ENCODE peak calls at places on chromosomes 1 and 21, in four cellular contexts. L, P, G and N are unnamed samples.

GRCh38 chr1:57307382-57307781 is 116.5 kb downstream of the DAB1 start:
- DNase-seq in L (peak; percentile 3), P (peak; percentile 71), G (no peak), N (no peak)

GRCh38 chr1:170663441-170664282 is at the start of gene PRRX1:
- DNase-seq in L (no peak), P (no peak), G (no peak), N (no peak)

GRCh38 chr1:61081637-61082335 is 575 bp upstream of the NFIA start:
- DNase-seq in L (no peak), P (no peak), G (peak; percentile 83), N (peak; percentile 66)

GRCh38 chr1:155940531-155940992 is 876 bp upstream of the RXFP4 start:
- DNase-seq in L (no peak), P (no peak), G (peak; percentile 86), N (peak; percentile 69)

GRCh38 chr1:183911285-183911684 is 106.4 kb downstream of the RGL1 start:
- DNase-seq in L (peak; percentile 71), P (no peak), G (no peak), N (no peak)

GRCh38 chr1:9093581-9093980 is 24.1 kb upstream of the SLC2A5 start:
- DNase-seq in L (no peak), P (no peak), G (no peak), N (no peak)

GRCh38 chr1:153422450-153423068 is 6.2 kb downstream of the S100A7A start:
- DNase-seq in L (no peak), P (peak; percentile 65), G (peak; percentile 34), N (peak; percentile 45)

GRCh38 chr1:163130250-163130856 is 61.2 kb downstream of the RGS4 start:
- DNase-seq in L (no peak), P (no peak), G (no peak), N (no peak)

GRCh38 chr1:171913385-171913784 is 72.1 kb downstream of the DNM3 start:
- DNase-seq in L (no peak), P (no peak), G (peak; percentile 5), N (peak; percentile 87)

GRCh38 chr1:20981903-20982695 is 194.6 kb downstream of the EIF4G3 start:
- DNase-seq in L (no peak), P (no peak), G (peak; percentile 28), N (peak; percentile 14)

GRCh38 chr1:160942926-160943325 is 11.7 kb downstream of the ITLN2 start:
- DNase-seq in L (no peak), P (no peak), G (peak; percentile 14), N (peak; percentile 51)

GRCh38 chr1:30648408-30649000 is 74.9 kb downstream of the MATN1 start:
- DNase-seq in L (no peak), P (no peak), G (no peak), N (no peak)

GRCh38 chr1:223870617-223871574 is 25.1 kb upstream of the TP53BP2 start:
- DNase-seq in L (no peak), P (no peak), G (no peak), N (no peak)

GRCh38 chr1:147243228-147243685 is 773 bp downstream of the CHD1L start:
- DNase-seq in L (no peak), P (no peak), G (peak; percentile 24), N (no peak)

GRCh38 chr1:2411801-2412394 is 466 bp downstream of the PEX10 start:
- DNase-seq in L (no peak), P (peak; percentile 91), G (no peak), N (peak; percentile 29)

GRCh38 chr1:233240839-233241682 is 54.5 kb downstream of the PCNX2 start:
- DNase-seq in L (no peak), P (peak; percentile 40), G (peak; percentile 8), N (peak; percentile 64)

GRCh38 chr1:220487297-220487820 is 40.6 kb upstream of the MARK1 start:
- DNase-seq in L (no peak), P (no peak), G (no peak), N (peak; percentile 15)

DNA sequence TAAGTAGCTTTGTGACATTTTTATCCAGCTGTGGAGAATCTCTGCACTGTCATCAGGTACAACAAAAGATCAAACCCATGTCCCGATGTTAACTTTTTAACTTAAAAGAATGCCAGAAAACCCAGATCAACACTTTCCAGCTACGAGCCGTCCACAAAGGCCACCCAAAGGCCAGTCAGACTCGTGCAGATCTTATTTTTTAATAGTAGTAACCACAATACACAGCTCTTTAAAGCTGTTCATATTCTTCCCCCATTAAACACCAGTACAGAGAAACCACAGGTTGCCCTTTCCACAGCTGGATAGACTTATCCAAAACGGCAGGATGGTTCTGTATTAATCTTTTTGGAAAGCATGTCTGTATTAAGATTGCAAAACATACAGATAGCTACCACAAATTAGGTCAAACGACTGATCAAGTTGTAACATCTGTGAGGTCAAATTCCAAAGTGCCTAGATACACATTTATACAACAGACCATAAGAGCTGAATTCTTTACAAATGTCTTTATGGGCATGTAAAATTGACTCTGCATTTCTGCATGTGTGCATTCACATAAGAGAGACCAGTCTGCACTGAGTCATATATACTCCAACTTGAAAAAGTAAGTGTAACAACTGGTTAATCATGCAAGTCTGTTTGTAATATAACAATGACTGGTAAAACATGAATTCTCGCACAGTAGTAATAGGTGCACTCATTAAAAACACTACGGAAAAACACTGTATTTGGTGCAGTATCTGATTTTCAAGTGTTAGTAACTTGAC is 5.1 kb downstream of the IRF2BP2 start:
- DNase-seq in L (no peak), P (peak; percentile 46), G (no peak), N (no peak)
- TF ChIP-seq POLR2AphosphoS2 in L (peak; percentile 24), P (no peak), G (no peak), N (no peak)

GRCh38 chr1:90211101-90211500 is 216.2 kb downstream of the ZNF326 start:
- DNase-seq in L (no peak), P (no peak), G (no peak), N (no peak)
- TF ChIP-seq POLR2AphosphoS2 in L (no peak), P (no peak), G (no peak), N (no peak)

DNA sequence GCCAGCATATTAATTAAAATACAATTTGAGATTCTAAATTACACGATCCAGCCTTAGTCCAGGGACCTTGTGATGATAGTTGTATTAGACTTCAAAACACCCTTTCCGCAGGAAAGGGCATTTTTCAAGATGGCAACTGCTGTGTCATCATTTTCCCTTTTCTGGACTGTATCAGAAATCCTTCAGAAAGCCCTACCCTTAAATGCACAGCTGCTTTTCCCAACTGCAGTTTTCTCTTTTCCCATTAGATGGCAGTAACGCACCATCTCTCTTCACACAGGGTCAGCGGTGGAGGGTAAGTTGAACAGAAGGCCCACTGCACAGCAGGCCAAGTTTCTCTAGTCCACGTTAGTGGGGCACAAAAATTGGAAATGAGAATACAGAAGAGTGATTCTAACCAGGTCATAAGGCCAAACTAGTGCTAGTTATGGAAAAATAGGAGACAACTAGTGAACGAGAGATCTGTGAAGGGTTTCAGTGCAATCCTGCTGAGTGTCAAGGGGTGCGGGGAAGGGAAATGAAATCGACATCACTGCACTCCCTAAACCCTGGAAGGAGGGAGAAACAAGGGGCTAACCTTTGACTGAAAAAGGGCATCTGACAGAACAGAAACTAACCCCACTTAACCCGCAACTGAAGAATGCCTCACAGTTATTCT is 22.1 kb upstream of the TDRD10 start:
- DNase-seq in L (peak; percentile 45), P (peak; percentile 82), G (peak; percentile 74), N (peak; percentile 93)
- TF ChIP-seq POLR2AphosphoS2 in L (no peak), P (no peak), G (no peak), N (no peak)

GRCh38 chr1:201739492-201740085 is 89.4 kb upstream of the IPO9 start:
- DNase-seq in L (no peak), P (no peak), G (no peak), N (no peak)
- TF ChIP-seq POLR2AphosphoS2 in L (no peak), P (no peak), G (no peak), N (no peak)

GRCh38 chr21:17469727-17470126 is 43.1 kb upstream of the CXADR start:
- DNase-seq in L (no peak), P (no peak), G (no peak), N (no peak)

GRCh38 chr21:17466166-17466565 is 46.7 kb upstream of the CXADR start:
- DNase-seq in L (no peak), P (no peak), G (peak; percentile 51), N (no peak)

GRCh38 chr21:17468698-17469097 is 44.1 kb upstream of the CXADR start:
- DNase-seq in L (no peak), P (no peak), G (no peak), N (no peak)

GRCh38 chr21:17467392-17467791 is 45.5 kb upstream of the CXADR start:
- DNase-seq in L (no peak), P (no peak), G (peak; percentile 27), N (peak; percentile 19)

DNA sequence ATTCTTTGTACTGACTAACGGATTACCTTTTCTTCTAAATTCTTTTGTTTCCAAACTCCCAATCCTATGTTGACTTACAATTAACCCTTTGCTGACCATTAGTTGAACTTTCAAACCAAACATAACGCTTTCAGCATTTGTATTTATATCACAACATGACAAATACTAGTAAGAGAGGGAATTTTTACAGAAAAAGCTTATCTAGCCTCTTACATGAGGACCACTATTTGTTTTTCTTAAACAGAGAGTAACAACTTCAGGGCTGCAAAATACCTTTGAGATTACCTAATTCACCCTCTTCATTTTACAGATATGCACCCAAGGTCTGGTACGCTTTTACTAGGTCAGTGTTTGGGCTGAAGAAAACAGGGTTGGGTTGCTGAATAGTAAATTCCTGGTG is 45.0 kb upstream of the CXADR start:
- DNase-seq in L (no peak), P (no peak), G (peak; percentile 66), N (no peak)
- TF ChIP-seq POLR2AphosphoS2 in L (no peak), P (no peak), G (no peak), N (no peak)

DNA sequence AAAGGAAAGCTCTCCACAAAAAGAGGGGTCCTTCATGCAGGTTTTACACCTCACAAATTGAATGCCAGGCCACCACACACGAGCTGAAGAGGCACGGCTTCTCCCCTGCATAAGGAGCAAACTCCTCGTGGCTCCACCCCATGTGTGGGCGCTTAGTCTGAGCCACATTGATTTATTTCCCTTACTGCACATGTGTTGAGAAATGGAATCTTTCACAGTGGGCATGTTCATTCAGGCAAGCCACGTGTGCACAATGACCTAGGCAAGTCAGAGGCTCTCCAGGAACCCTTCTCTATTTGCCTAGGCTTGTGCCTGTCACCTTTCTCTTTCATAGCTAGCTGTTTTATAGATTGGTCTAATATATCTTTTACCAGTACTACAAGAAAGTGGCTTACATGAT is 120.5 kb downstream of the LTN1 start:
- DNase-seq in L (no peak), P (no peak), G (no peak), N (no peak)
- TF ChIP-seq POLR2AphosphoS2 in L (no peak), P (no peak), G (no peak), N (no peak)

DNA sequence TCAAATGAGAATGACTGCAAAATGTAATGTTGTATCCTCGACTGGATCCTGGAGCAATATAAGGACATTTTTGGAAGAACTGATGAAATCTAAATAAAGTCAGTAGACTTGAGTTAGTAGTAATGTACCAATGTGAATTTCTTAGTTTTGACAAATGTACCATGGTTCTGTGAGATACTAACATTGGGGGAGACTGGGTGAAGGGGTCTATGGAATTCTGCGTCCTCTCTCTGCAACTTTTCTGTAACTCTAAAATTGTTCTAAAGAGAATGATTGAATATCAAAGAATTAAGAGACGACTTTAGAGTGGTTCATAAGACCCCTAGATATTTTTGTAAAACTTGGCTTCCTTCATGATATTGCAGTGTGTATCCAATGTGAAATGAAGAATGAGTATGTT is 59.2 kb upstream of the KAZN start:
- DNase-seq in L (no peak), P (no peak), G (no peak), N (no peak)
- TF ChIP-seq POLR2AphosphoS2 in L (no peak), P (no peak), G (no peak), N (no peak)